ENCODE peak calls at places on chromosomes 16 and 17, in four cellular contexts. Y is K562, N is HCT116, F is HepG2. M is an unnamed sample.

GRCh38 chr16:87043273-87044030 is 273.7 kb downstream of the C16orf95 start:
- DNase-seq in Y (no peak), N (no peak), F (no peak), M (no peak)

GRCh38 chr17:21756856-21757619 is 64.7 kb downstream of the KCNJ18 start:
- DNase-seq in Y (no peak), N (no peak), F (no peak), M (no peak)

GRCh38 chr16:71406724-71407123 is 35.1 kb downstream of the TLE7 start:
- DNase-seq in Y (no peak), N (no peak), F (no peak), M (no peak)

GRCh38 chr17:48051706-48052486 is 3.7 kb downstream of the NFE2L1 start:
- DNase-seq in Y (no peak), N (no peak), F (peak), M (no peak)

GRCh38 chr17:65364408-65364807 is 197.0 kb downstream of the AXIN2 start:
- DNase-seq in Y (no peak), N (no peak), F (no peak), M (no peak)

GRCh38 chr17:8468109-8468508 is 32.4 kb downstream of the NDEL1 start:
- DNase-seq in Y (no peak), N (no peak), F (no peak), M (no peak)

GRCh38 chr17:1455291-1455747 is 713 bp downstream of the CRK start:
- DNase-seq in Y (peak), N (no peak), F (peak), M (peak)

GRCh38 chr16:6125483-6126259 is 1028.1 kb upstream of the EEF2KMT start:
- DNase-seq in Y (no peak), N (no peak), F (no peak), M (no peak)

GRCh38 chr17:29847527-29847931 is 82.5 kb downstream of the SSH2 start:
- DNase-seq in Y (no peak), N (no peak), F (no peak), M (no peak)

GRCh38 chr16:23960081-23960499 is 124.3 kb downstream of the PRKCB start:
- DNase-seq in Y (no peak), N (no peak), F (no peak), M (no peak)

GRCh38 chr17:28328325-28328724 is 6.9 kb downstream of the IFT20 start:
- DNase-seq in Y (no peak), N (no peak), F (no peak), M (no peak)

GRCh38 chr16:67296422-67296821 is 17.1 kb downstream of the PLEKHG4 start:
- DNase-seq in Y (no peak), N (no peak), F (no peak), M (no peak)

GRCh38 chr17:4573682-4574081 is 10.6 kb upstream of the SMTNL2 start:
- DNase-seq in Y (no peak), N (no peak), F (no peak), M (no peak)

GRCh38 chr16:78509965-78510364 is 410.5 kb downstream of the WWOX start:
- DNase-seq in Y (no peak), N (no peak), F (no peak), M (no peak)

GRCh38 chr16:66661210-66661560 is 35.4 kb downstream of the CMTM4 start:
- DNase-seq in Y (no peak), N (no peak), F (no peak), M (no peak)

GRCh38 chr17:17704931-17705330 is 23.7 kb downstream of the RAI1 start:
- DNase-seq in Y (no peak), N (no peak), F (no peak), M (no peak)

GRCh38 chr16:9072806-9073341 is 18.6 kb upstream of the HAPSTR1 start:
- DNase-seq in Y (no peak), N (no peak), F (no peak), M (no peak)

GRCh38 chr17:80969030-80969673 is 22.5 kb upstream of the CHMP6 start:
- DNase-seq in Y (no peak), N (no peak), F (no peak), M (no peak)

DNA sequence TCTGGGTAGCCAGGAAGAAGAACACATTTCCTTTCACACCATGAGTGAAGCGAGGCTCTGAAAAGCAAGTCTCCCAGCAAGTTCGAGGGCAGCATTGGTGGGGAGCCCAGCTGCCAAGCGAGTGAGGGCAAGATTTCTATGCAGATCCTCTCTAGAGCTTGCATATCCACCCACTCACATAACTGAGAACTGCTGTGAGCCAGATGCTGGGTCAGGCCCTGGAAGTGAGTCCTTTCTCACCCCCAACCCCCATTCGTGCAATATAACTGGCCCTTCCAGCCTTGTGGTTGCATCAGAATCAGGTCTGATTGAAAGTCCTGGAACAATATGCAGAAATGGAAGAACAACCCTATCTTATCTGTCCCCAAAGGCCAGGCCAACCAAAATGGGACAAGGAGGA is 146.6 kb downstream of the IRX5 start:
- DNase-seq in Y (no peak), N (no peak), F (no peak), M (no peak)
- TF ChIP-seq FOSL1 in Y (no peak), N (no peak), F (no peak), M (no peak)

GRCh38 chr16:79871906-79872305 is 271.4 kb upstream of the MAF start:
- DNase-seq in Y (no peak), N (no peak), F (no peak), M (no peak)

GRCh38 chr16:79870016-79870886 is 269.7 kb upstream of the MAF start:
- DNase-seq in Y (no peak), N (no peak), F (no peak), M (no peak)

GRCh38 chr16:79873825-79874224 is 273.3 kb upstream of the MAF start:
- DNase-seq in Y (no peak), N (no peak), F (no peak), M (no peak)

GRCh38 chr16:79876332-79876730 is 275.8 kb upstream of the MAF start:
- DNase-seq in Y (no peak), N (no peak), F (no peak), M (no peak)

GRCh38 chr16:79874391-79874790 is 273.9 kb upstream of the MAF start:
- DNase-seq in Y (no peak), N (no peak), F (no peak), M (no peak)
- TF ChIP-seq FOSL1 in Y (peak), N (no peak), F (no peak), M (no peak)

DNA sequence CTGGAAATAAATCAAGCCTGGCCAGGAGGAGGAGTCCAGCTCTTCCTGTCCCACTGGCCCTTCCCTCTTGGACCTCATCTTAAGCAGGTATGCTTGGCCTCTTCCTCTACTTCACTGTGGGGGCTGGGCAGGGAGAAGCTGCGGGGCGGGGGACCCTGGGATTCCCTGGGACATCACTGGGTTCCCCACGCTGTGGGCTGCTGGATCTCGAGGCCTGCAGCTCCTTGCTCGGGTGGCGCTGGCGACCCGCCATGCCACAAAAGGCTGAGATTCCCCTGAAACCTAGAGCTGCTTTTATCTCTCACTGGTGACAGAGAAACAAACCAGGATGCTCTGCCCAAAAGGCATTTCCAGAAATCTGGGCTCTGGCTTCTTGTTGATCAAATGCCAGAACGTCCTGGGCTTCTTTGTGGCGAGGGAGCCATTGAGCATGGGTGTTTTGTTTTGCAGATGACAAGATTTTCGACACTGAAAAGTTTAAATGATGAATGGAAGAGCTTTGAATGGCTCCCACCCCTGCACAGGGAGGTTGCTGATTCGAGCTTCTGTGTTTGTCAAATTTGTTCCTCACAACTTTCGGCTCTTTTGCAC is 8.6 kb upstream of the PGS1 start:
- DNase-seq in Y (no peak), N (no peak), F (no peak), M (no peak)
- TF ChIP-seq FOSL1 in Y (no peak), N (no peak), F (no peak), M (no peak)

DNA sequence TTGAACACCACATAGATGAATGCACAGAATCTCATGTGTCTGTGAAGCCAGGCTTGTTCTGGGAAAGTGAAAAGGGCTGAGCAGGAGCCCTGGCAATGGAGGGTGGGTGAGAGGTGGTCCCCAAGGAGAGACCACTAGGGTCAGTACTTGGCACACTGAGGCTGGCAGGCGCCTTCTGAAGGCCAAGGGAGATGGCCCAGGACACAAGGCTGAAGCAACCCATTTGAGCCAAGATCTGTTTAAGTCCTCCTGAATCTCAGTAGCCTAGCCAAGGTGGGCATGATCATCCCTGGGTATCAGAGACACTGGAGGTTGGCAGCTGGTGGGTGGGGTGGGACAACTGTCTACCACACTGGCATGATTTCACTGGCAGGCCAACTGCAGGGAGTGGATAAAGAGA is 1741.2 kb downstream of the TP53TG3F start:
- DNase-seq in Y (no peak), N (no peak), F (no peak), M (no peak)
- TF ChIP-seq FOSL1 in Y (no peak), N (no peak), F (no peak), M (no peak)

DNA sequence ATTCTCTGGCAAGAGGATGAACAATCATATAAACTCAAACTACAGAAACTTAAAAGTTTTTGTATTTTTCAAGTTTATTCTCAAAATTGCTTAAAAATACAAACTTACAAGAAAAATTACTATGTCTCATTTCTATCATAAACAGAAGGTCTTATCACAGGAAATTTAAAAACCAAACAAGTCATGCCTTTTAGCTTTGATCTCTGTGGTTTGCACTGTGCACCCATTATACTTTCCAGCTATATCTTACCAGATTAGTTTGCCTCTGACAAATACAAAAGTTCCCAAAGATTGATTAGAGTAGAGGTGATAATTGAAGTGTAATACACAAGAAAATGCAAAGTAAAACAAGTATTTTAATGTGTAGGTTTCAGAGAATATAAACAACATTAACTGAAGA is 117.4 kb downstream of the MYO1D start:
- DNase-seq in Y (no peak), N (no peak), F (no peak), M (no peak)
- TF ChIP-seq FOSL1 in Y (no peak), N (no peak), F (no peak), M (no peak)

DNA sequence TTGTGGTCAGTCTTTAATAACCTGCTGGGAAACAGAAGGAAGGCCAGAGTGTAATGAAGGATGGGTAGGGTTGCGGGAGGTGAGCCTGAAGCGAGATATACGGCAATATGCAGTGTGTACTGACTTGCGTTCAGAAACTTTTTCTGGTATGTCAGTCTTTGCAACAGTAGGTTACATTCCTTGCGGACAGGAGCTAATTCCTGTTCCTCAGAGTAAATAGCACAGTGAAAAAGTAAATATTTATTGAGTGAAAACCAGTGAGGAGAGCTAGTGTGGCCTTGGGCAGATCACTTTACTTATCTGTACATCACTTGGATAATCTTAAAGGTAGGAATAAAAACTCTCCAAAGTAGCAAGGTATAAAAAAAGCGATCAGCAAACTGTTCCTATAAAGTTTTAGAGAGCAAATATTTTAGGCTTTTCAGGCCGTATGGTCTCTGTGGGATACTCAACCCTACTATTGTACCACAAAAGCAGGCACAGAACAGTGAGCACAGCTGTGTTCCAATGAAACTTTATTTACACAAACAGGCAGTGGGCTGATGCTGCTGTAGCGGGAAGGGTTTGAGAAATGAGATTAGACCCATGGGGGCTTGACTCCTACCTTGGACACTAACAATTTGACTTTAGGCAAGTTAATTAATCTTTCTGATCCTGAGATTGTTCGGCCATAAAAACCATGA is 348.0 kb downstream of the UTP18 start:
- DNase-seq in Y (no peak), N (no peak), F (peak), M (no peak)
- TF ChIP-seq FOSL1 in Y (no peak), N (no peak), F (no peak), M (no peak)

GRCh38 chr17:50035421-50035879 is 20.5 kb upstream of the ITGA3 start:
- DNase-seq in Y (no peak), N (no peak), F (peak), M (no peak)
- TF ChIP-seq FOSL1 in Y (no peak), N (no peak), F (no peak), M (no peak)

GRCh38 chr16:50210266-50211038 is 55.9 kb upstream of the ADCY7 start:
- DNase-seq in Y (peak), N (peak), F (peak), M (peak)
- TF ChIP-seq FOSL1 in Y (no peak), N (no peak), F (no peak), M (no peak)

GRCh38 chr17:34234616-34235015 is 20.5 kb upstream of the CCL2 start:
- DNase-seq in Y (no peak), N (no peak), F (no peak), M (no peak)
- TF ChIP-seq FOSL1 in Y (no peak), N (no peak), F (no peak), M (no peak)